ENCODE peak calls at places on chromosomes 5 and 9, in nine cellular contexts. D, Y, R, A, U, Q, I, G and J are unnamed samples. For H3K4me1, the result is how much of the 10 kb centered on the place peaks cover.

GRCh38 chr5:58933891-58934628 is 351.2 kb downstream of the RAB3C start:
- DNase-seq in Y (no peak), U (no peak), G (no peak), Q (no peak), D (no peak), I (no peak), A (no peak), R (no peak), J (no peak)

GRCh38 chr5:90169078-90169477 is 240.5 kb downstream of the CETN3 start:
- DNase-seq in D (no peak), Q (no peak), G (no peak), A (no peak), Y (no peak), I (no peak), U (no peak), R (no peak), J (no peak)

GRCh38 chr5:57442080-57442839 is 40.4 kb downstream of the ACTBL2 start:
- DNase-seq in I (no peak), D (no peak), U (peak), A (no peak), Q (no peak), G (peak), Y (no peak), R (peak), J (no peak)

GRCh38 chr5:19977069-19977468 is 10.9 kb downstream of the CDH18 start:
- DNase-seq in G (no peak), Q (no peak), Y (no peak), U (no peak), D (no peak), R (no peak), I (no peak), A (no peak), J (no peak)

GRCh38 chr5:159779481-159779880 is 136.8 kb upstream of the ADRA1B start:
- DNase-seq in G (peak), Q (no peak), I (no peak), A (no peak), Y (no peak), R (no peak), D (no peak), U (no peak), J (no peak)

GRCh38 chr5:58455495-58455894 is 4.4 kb downstream of the PLK2 start:
- DNase-seq in A (no peak), Q (no peak), G (no peak), D (no peak), I (no peak), U (no peak), Y (no peak), R (no peak), J (no peak)

GRCh38 chr5:65612298-65612907 is 11.7 kb downstream of the TRIM23 start:
- DNase-seq in A (no peak), G (no peak), I (no peak), U (no peak), Y (no peak), Q (no peak), R (no peak), D (no peak), J (no peak)

GRCh38 chr5:72268753-72269410 is 51.2 kb downstream of the MRPS27 start:
- DNase-seq in U (peak), G (peak), R (peak), D (peak), Y (no peak), A (peak), Q (peak), I (peak), J (no peak)

GRCh38 chr9:111108946-111109345 is 70.7 kb upstream of the LPAR1 start:
- DNase-seq in D (no peak), G (peak), A (no peak), U (no peak), Y (no peak), R (no peak), Q (no peak), I (no peak), J (no peak)

GRCh38 chr5:153926201-153926600 is 112.5 kb downstream of the FAM114A2 start:
- DNase-seq in U (no peak), R (no peak), Q (no peak), A (no peak), Y (no peak), I (no peak), G (peak), D (no peak), J (no peak)

GRCh38 chr9:37030591-37030939 is 3.5 kb downstream of the PAX5 start:
- DNase-seq in Y (no peak), A (no peak), G (no peak), D (no peak), Q (no peak), R (no peak), I (no peak), U (no peak), J (no peak)

GRCh38 chr9:37031081-37031480 is 3.0 kb downstream of the PAX5 start:
- DNase-seq in R (no peak), G (no peak), U (no peak), Y (no peak), Q (peak), I (no peak), D (no peak), A (no peak), J (no peak)

GRCh38 chr9:37032713-37033112 is 1.4 kb downstream of the PAX5 start:
- DNase-seq in G (no peak), A (no peak), Q (peak), R (no peak), D (no peak), I (no peak), U (no peak), Y (no peak), J (no peak)

GRCh38 chr9:37033141-37033540 is 927 bp downstream of the PAX5 start:
- DNase-seq in U (no peak), D (no peak), I (no peak), R (no peak), Y (no peak), G (no peak), Q (no peak), A (no peak), J (no peak)

DNA sequence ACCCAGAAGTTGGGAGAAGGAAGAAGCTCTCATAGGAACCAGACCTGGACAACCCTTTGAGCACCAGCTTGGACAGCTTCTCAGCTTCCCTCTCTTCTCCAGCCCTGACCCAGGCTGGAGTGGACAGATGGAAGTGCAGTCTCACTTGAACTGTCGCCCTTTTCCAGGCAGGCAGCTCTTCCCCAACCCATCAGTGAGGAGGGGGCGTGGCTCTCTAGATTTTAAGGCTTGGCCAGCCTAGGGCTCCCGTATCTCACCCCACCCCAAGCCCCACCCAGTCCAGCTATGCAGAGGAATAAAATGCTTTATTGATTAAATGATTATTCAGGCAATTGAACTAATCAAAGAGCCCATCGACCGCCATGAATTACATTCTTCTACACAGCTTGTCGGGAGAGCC is 2.2 kb downstream of the PAX5 start:
- DNase-seq in G (no peak), Y (no peak), Q (peak), U (no peak), R (no peak), A (no peak), D (no peak), I (no peak), J (no peak)
- H3K4me1 ChIP-seq in G (under half), Y (under half), Q (under half), U (under half), R (under half), A (under half), D (under half), I (half or more), J (under half)

GRCh38 chr5:147712024-147712423 is 70.5 kb downstream of the JAKMIP2 start:
- DNase-seq in G (no peak), A (no peak), I (no peak), Q (no peak), R (no peak), U (no peak), D (no peak), Y (no peak), J (no peak)
- H3K4me1 ChIP-seq in G (under half), A (under half), I (under half), Q (under half), R (under half), U (under half), D (under half), Y (under half), J (under half)

GRCh38 chr5:172695431-172696054 is 54.5 kb downstream of the NEURL1B start:
- DNase-seq in A (no peak), Y (peak), I (no peak), D (no peak), G (no peak), R (no peak), U (no peak), Q (no peak), J (no peak)
- H3K4me1 ChIP-seq in A (under half), Y (under half), I (under half), D (under half), G (under half), R (under half), U (under half), Q (under half), J (under half)

GRCh38 chr9:128555180-128555721 is 2.9 kb downstream of the SPTAN1 start:
- DNase-seq in R (peak), G (peak), I (no peak), A (no peak), U (peak), Q (peak), D (peak), Y (no peak), J (no peak)
- H3K4me1 ChIP-seq in R (half or more), G (under half), I (half or more), A (under half), U (half or more), Q (under half), D (under half), Y (half or more), J (under half)

DNA sequence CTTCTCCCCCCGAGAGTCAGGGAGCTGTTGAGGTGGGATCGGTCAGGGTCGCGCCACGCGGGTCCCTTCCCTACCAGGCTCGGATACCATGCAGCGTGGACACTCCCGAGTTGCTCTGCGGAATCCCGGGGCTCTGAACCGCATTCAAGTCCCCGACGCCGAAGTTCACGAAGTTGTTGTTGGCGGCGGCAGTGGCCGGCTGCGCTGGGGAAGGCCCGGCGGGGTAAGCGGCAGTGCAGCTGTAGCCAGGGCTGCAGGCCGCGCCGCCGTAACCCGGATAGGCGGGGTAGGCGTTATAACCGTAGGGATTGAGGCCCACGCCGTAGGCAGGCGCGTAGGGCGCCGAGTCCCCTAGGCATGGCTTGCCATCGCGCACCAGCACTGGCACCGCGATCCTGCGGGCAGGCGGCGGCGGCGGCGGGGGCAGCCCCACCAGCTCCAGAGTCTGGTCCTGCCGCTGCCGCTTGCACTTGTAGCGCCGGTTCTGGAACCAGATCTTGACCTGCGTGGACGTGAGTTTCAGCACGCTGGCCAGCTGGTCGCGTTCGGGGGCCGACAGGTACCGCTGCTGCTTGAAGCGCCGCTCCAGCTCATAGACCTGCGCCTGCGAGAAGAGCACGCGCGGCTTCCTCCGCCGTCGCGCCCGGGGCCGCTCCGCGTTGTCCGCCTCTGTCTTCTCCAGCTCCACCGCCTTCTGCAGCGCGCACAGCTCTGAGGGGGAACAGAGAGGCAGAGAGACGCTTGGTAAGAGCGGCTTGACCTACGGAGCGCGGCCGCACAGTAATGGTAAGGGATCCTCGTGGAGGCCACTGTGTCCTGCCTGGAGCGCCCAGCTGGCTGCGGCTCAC is 2.3 kb downstream of the NKX2-5 start:
- DNase-seq in Q (peak), Y (no peak), R (no peak), A (no peak), U (no peak), D (no peak), I (no peak), G (peak), J (no peak)
- H3K4me1 ChIP-seq in Q (under half), Y (under half), R (under half), A (under half), U (under half), D (under half), I (under half), G (under half), J (under half)

GRCh38 chr9:32580631-32581300 is 7.8 kb upstream of the NDUFB6 start:
- DNase-seq in I (no peak), R (no peak), U (no peak), Y (no peak), Q (peak), A (no peak), G (no peak), D (no peak), J (no peak)

GRCh38 chr9:32581512-32582143 is 8.7 kb upstream of the NDUFB6 start:
- DNase-seq in R (peak), Y (no peak), A (no peak), I (no peak), U (peak), Q (peak), D (no peak), G (peak), J (no peak)

GRCh38 chr9:32579706-32580331 is 6.9 kb upstream of the NDUFB6 start:
- DNase-seq in I (peak), U (peak), G (peak), D (peak), Y (peak), A (peak), Q (peak), R (peak), J (peak)

GRCh38 chr9:32577316-32577715 is 4.4 kb upstream of the NDUFB6 start:
- DNase-seq in G (no peak), D (no peak), R (no peak), A (no peak), Y (no peak), I (no peak), U (no peak), Q (no peak), J (no peak)

DNA sequence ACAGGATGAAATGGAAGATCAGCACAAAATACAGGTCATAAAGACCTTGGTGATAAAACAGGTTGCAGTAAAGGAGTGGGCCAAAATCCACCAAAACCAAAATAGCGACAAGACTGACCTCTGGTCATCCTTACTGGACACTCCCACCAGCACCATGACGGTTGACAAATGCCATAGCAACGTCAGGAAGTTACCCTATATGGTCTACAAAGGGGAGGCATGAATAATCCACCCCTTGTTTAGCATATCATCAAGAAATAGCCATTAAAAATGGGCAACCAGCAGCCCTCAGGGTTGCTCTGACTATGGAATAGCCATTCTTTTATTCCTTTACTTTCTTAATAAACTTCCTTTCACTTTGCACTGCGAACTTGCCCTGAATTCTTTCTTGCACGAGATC is 6.0 kb upstream of the NDUFB6 start:
- DNase-seq in R (no peak), Y (no peak), G (no peak), A (no peak), U (no peak), I (no peak), Q (no peak), D (no peak), J (no peak)
- H3K4me1 ChIP-seq in R (under half), Y (under half), G (under half), A (under half), U (under half), I (under half), Q (under half), D (under half), J (under half)

GRCh38 chr5:6725448-6725847 is 12.2 kb downstream of the TENT4A start:
- DNase-seq in A (no peak), U (no peak), R (no peak), G (no peak), I (no peak), Q (no peak), Y (no peak), D (no peak), J (no peak)
- H3K4me1 ChIP-seq in A (under half), U (under half), R (under half), G (under half), I (half or more), Q (under half), Y (half or more), D (under half), J (under half)